ENCODE peak calls at places on chromosomes 16 and 17, in eight cellular contexts. P is transverse colon, E is HFF-Myc, Q is tibial artery, S is AG10803, U is choroid plexus epithelial cell, X is tibial nerve, C is lower leg skin. J is an unnamed sample.

GRCh38 chr16:67028555-67029248 is at the start of gene CBFB:
- DNase-seq in P (peak), E (peak), Q (peak), S (peak), U (peak), X (peak), C (peak), J (peak)

GRCh38 chr16:74302341-74302740 is 5.7 kb downstream of the PSMD7 start:
- DNase-seq in P (no peak), E (no peak), Q (no peak), S (no peak), U (no peak), X (no peak), C (no peak), J (no peak)

GRCh38 chr17:752620-753219 is 656 bp upstream of the GEMIN4 start:
- DNase-seq in P (peak), E (no peak), Q (peak), S (peak), U (peak), X (peak), C (peak), J (peak)

GRCh38 chr17:42488032-42488431 is 29.4 kb downstream of the ATP6V0A1 start:
- DNase-seq in P (no peak), E (no peak), Q (no peak), S (no peak), U (no peak), X (no peak), C (no peak), J (no peak)

GRCh38 chr16:81201267-81201666 is 37.2 kb upstream of the BCO1 start:
- DNase-seq in P (no peak), E (no peak), Q (no peak), S (no peak), U (no peak), X (no peak), C (no peak), J (no peak)

GRCh38 chr16:84794626-84795025 is 25.2 kb upstream of the CRISPLD2 start:
- DNase-seq in P (no peak), E (no peak), Q (no peak), S (no peak), U (no peak), X (no peak), C (no peak), J (no peak)

GRCh38 chr17:77124192-77124908 is 16.4 kb upstream of the SEC14L1 start:
- DNase-seq in P (no peak), E (no peak), Q (no peak), S (peak), U (peak), X (peak), C (no peak), J (peak)

GRCh38 chr17:71502443-71502842 is 618.4 kb upstream of the SOX9 start:
- DNase-seq in P (no peak), E (no peak), Q (no peak), S (no peak), U (no peak), X (no peak), C (no peak), J (no peak)

GRCh38 chr16:67842509-67843342 is 606 bp downstream of the THAP11 start:
- DNase-seq in P (peak), E (no peak), Q (peak), S (peak), U (peak), X (no peak), C (no peak), J (peak)

GRCh38 chr17:7294614-7295153 is at the start of gene YBX2:
- DNase-seq in P (peak), E (no peak), Q (no peak), S (no peak), U (peak), X (no peak), C (no peak), J (peak)

GRCh38 chr16:81616321-81617020 is 162.6 kb upstream of the PLCG2 start:
- DNase-seq in P (peak), E (no peak), Q (no peak), S (peak), U (peak), X (peak), C (no peak), J (no peak)

DNA sequence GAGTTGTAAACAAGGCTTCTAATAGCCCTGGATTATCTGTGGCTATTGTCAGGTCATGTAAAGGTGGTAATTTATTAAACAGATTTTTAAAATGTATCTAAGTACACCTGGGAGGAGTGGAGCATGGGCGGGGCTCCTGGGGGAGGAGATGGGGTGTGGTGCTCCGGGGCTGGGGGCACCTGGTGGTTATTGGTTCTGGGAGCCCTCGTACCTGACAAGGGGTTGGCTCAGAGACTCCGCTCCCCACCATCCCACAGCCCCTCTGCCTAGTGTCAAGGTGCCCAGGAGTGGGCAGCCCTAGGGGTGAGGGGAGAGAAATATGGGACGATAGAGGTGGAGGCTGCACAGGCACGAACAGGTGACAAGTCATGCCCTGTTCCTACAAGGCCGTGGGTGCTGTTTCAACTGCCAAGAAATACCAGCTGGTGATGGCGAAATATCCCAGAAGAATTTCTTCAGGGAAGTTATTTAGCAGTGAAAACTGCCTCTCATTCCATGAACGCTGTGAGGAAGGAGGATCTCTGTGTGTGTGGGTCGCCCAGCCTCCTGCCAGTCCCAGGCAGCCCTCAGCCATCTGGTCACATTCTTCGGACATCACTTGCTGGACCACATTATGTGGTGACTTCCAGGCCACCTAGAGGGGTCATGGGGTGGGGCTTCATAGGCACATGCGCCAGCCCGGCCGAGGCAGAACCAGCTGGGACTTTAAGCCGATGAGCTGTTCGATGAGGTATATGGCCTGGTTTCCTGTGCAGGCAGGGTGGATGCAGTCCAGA is 55.6 kb upstream of the IRX3 start:
- DNase-seq in P (no peak), E (no peak), Q (no peak), S (peak), U (peak), X (no peak), C (peak), J (no peak)
- H3K4me3 ChIP-seq in P (no peak), E (no peak), Q (no peak), S (no peak), U (no peak), X (no peak), C (no peak), J (no peak)

DNA sequence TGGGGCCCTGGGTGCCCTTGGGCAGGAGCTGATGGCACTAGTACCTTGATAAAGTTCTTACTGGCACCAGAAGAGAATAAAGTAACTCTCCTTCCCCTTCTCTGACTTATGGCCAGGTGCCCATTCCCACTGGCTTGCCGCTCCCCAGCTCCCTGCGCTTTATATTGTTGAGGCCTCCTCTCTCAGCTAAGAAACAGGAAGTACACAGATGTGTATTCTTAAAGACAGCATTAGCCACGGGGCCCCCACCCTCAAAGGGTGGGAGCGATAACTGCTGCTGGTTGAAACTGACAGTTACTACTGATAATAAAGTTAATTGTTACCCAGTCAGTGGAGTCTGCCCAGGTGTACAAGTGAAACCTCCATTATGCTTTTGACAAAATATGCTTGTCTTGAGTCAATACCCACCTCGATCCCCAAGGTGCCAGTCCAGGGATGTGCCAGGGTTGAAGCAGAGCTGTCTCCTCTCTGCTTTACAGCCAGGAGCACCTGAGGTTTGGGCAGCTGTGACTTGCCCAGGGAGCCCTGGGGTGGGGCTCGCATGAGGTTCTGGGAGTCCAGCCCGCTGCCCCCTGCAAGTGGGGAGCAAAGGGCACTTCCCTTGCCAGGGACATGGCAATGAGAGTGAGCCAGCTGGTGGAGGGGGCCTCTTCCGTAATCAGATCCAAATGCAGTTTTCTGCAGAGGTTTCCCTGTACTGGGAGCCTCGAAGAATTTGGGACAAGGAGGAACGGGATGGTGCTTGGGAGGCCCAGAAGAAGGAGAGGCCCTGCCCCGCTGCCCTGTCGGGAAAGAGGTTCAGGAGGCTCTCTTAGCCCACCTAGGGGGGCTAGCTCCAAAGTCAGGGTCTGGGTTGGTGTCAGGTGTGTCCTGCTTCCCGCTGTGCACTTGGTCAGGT is 5.4 kb upstream of the CLDN9 start:
- DNase-seq in P (peak), E (no peak), Q (no peak), S (no peak), U (no peak), X (no peak), C (no peak), J (no peak)
- H3K4me3 ChIP-seq in P (no peak), E (no peak), Q (no peak), S (no peak), U (no peak), X (no peak), C (no peak), J (no peak)

DNA sequence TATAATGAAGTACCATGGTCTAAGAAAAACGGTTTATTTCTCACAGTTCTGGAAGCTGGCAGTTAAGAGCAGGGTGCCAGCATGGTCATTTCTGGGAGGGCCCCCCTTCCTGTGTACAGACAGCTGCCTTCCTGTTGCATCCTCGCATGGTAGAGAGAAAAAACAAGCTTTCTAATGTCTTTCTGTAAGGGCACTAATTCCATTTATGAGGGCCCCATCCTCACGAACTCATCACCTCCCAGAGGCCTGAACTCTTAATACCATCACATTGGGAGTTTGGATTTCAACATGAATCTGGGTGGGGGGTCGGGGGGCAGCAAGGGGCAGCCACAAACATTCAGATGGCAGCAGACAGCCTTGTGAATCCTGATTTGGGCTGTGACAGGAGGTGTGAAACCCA is 149.7 kb downstream of the CCDC182 start:
- DNase-seq in P (no peak), E (no peak), Q (no peak), S (no peak), U (no peak), X (no peak), C (no peak), J (peak)
- H3K4me3 ChIP-seq in P (no peak), E (no peak), Q (no peak), S (no peak), U (no peak), X (no peak), C (no peak), J (no peak)

GRCh38 chr16:79132745-79133144 is 467.8 kb downstream of the MAF start:
- DNase-seq in P (no peak), E (no peak), Q (no peak), S (no peak), U (no peak), X (no peak), C (no peak), J (no peak)

GRCh38 chr16:79131676-79132075 is 468.9 kb downstream of the MAF start:
- DNase-seq in P (no peak), E (no peak), Q (no peak), S (no peak), U (no peak), X (no peak), C (no peak), J (no peak)

GRCh38 chr16:79127768-79128167 is 472.8 kb downstream of the MAF start:
- DNase-seq in P (no peak), E (no peak), Q (no peak), S (no peak), U (no peak), X (peak), C (no peak), J (no peak)

GRCh38 chr16:79134300-79134699 is 466.2 kb downstream of the MAF start:
- DNase-seq in P (no peak), E (no peak), Q (no peak), S (no peak), U (no peak), X (no peak), C (no peak), J (no peak)

GRCh38 chr16:79128706-79129105 is 471.8 kb downstream of the MAF start:
- DNase-seq in P (no peak), E (no peak), Q (no peak), S (no peak), U (no peak), X (no peak), C (no peak), J (no peak)
- H3K4me3 ChIP-seq in P (no peak), E (no peak), Q (no peak), S (no peak), U (no peak), X (no peak), C (no peak), J (no peak)

DNA sequence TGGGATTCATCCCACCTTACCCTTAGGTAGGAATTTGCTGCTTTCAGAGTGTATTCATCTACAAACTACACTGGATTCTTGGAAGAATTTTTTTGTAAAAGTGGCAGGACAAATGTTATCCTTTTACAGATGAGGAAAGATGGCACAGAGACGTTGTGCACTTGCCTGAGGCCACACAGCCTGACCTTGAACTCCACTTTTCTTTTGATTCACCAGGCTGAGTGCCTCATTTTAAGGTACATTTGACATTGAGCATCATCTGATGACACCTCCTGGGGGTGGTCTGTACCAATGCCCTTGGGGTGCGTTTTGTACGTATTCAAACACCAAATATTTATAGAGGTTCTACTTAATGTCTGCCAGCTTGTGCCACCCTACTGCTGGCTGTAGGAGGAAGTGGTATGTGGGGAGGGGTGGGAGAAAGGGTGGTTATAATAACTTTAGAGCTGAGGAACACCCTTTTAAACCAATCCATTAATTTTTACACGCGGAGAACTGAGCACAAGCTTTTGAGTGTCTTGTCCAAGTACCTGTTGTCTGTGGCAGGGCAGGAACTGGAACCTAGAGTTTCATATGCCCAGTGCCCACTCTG is 29.1 kb downstream of the HS3ST3B1 start:
- DNase-seq in P (no peak), E (no peak), Q (no peak), S (no peak), U (no peak), X (no peak), C (no peak), J (no peak)
- H3K4me3 ChIP-seq in P (no peak), E (no peak), Q (no peak), S (no peak), U (no peak), X (no peak), C (no peak), J (no peak)

DNA sequence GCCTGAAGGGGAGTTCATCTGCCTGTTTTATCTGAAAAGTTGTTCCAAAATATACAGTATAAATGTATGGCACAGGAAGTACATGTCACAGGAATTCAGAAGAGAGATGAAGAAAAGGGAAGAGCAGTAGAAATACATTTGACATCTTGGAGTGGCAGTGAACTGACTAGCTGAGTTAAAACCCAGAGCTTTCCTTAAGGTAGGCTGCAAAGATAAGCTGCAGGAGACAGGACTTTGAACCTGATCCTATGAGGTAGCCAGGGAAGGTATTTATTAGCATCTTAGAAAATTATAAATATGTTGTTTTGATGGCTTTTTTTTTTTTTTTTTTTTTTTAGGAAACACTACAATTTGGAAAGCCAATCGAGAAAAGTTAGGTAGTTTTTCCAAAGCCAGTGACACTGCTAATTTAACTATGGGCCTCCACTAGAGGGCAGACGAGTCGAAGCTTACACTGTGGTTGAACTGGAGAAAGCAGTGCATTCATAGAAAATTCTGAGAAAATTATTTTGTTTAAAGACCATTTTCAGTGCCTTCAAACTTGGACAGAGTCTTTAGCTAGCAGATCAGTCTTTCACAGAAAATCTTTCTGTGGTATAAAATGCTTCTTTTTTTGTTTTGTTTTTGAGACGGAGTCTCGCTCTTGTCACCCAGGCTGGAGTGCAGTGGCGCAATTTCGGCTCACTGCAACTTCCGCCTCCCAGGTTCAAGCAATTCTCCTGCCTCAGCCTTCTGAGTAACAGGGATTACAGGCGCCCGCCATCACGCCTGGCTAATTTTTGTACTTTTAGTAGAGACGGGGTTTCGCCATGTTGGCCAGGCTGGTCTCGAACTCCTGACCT is 122.3 kb downstream of the SSH2 start:
- DNase-seq in P (peak), E (peak), Q (no peak), S (peak), U (peak), X (peak), C (peak), J (no peak)
- H3K4me3 ChIP-seq in P (no peak), E (no peak), Q (no peak), S (no peak), U (no peak), X (no peak), C (no peak), J (no peak)

DNA sequence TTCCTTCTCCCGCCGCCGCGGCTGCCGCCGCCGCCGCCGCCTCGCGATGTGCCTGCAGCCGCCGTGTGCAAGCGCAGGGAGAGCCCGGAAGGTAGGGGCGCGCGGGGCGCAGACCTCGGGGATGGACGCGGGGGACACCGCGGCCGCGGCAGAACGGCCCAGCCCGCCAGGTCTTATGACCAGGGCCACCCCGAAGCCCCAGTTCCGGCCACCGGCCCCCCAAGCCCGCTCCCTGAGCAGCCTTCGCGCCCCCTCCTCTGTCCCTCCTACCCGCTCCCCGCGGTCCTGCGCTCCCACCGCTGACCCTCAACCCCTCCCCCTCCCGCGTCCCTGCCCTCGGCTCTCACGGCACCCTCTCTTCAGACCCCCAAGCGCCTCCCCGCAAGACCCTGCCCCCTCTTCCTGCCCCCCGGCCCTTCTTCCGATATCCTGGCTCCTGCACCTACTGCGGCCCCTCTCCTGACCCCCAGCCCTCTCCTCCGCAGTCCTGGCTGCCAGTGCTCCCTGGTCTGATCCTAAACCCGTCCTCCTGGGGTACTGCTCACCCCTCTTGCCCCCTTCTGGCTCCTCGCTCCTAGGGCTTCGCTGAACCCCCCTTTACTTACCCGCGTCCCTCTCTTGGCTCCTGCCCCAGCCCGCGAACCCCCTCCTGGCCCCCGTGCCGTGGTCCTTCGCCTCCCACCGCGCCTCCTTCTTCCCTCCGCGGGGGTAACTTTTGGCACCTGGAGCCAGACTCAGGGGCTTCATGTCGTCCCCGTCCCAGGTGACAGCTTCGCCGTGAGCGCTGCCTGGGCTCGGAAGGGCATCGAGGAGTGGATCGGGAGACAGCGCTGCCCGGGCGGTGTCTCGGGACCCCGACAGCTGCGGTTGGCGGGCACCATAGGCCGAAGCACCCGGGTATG is 714 bp downstream of the NKD1 start:
- DNase-seq in P (no peak), E (no peak), Q (no peak), S (no peak), U (peak), X (no peak), C (no peak), J (no peak)
- H3K4me3 ChIP-seq in P (peak), E (peak), Q (peak), S (peak), U (peak), X (peak), C (peak), J (peak)

GRCh38 chr16:26701243-26701886 is 365.4 kb upstream of the C16orf82 start:
- DNase-seq in P (no peak), E (no peak), Q (no peak), S (no peak), U (no peak), X (no peak), C (no peak), J (no peak)
- H3K4me3 ChIP-seq in P (no peak), E (no peak), Q (no peak), S (no peak), U (no peak), X (no peak), C (no peak), J (no peak)

GRCh38 chr17:75316253-75316652 is 27.0 kb upstream of the SLC25A19 start:
- DNase-seq in P (no peak), E (no peak), Q (no peak), S (no peak), U (no peak), X (no peak), C (no peak), J (no peak)
- H3K4me3 ChIP-seq in P (no peak), E (no peak), Q (no peak), S (no peak), U (no peak), X (no peak), C (no peak), J (no peak)

J was measured in breast epithelium.